ENCODE peak calls at places on chromosomes 1 and 21, in five cellular contexts. U is LHCN-M2; W is CD8-positive, alpha-beta memory T cell; Y is lower lobe of right lung; Z is 8988T. X is an unnamed sample.

GRCh38 chr21:37710555-37711293 is 205.5 kb downstream of the KCNJ6 start:
- DNase-seq in U (no peak), Z (no peak), Y (no peak), W (no peak), X (no peak)

GRCh38 chr1:51372561-51372960 is 42.2 kb upstream of the TTC39A start:
- DNase-seq in W (no peak), Z (no peak), U (peak; percentile 4), Y (no peak), X (no peak)

GRCh38 chr21:20639026-20639425 is 359.2 kb upstream of the NCAM2 start:
- DNase-seq in Y (no peak), W (no peak), Z (no peak), U (no peak), X (no peak)

GRCh38 chr21:36260030-36260787 is 59.8 kb upstream of the MORC3 start:
- DNase-seq in U (peak; percentile 72), Y (no peak), Z (peak; percentile 32), W (peak; percentile 65), X (peak; percentile 92)

GRCh38 chr21:45406801-45407628 is 2.0 kb downstream of the COL18A1 start:
- DNase-seq in W (no peak), Y (peak; percentile 43), Z (no peak), U (no peak), X (no peak)

GRCh38 chr21:35348686-35349085 is 299.6 kb upstream of the RUNX1 start:
- DNase-seq in U (no peak), W (no peak), Y (no peak), Z (no peak), X (no peak)

GRCh38 chr1:96698332-96698983 is 23.1 kb upstream of the PTBP2 start:
- DNase-seq in W (no peak), U (no peak), Y (no peak), Z (no peak), X (no peak)

GRCh38 chr1:97105531-97105930 is 383.9 kb downstream of the PTBP2 start:
- DNase-seq in Y (no peak), U (no peak), Z (no peak), W (no peak), X (peak; percentile 55)

GRCh38 chr1:45569962-45570581 is 13.8 kb upstream of the NASP start:
- DNase-seq in Y (peak; percentile 61), Z (no peak), U (peak; percentile 68), W (peak; percentile 64), X (peak; percentile 89)